ENCODE peak calls at places on chromosomes 7 and 10, in six cellular contexts. F, O, V, P, D and L are unnamed samples.

GRCh38 chr10:35532141-35532540 is 73.0 kb upstream of the GJD4 start:
- DNase-seq in O (no peak), F (no peak), V (no peak), D (no peak), P (no peak), L (no peak)

GRCh38 chr10:104925232-104925851 is 284.3 kb downstream of the SORCS3 start:
- DNase-seq in O (peak), V (peak), F (peak), D (no peak), P (peak), L (no peak)

GRCh38 chr10:113177163-113177935 is 227.3 kb downstream of the TCF7L2 start:
- DNase-seq in P (no peak), D (no peak), O (no peak), F (no peak), V (peak), L (no peak)

GRCh38 chr10:12774219-12774894 is 227.2 kb downstream of the CCDC3 start:
- DNase-seq in P (no peak), D (no peak), V (no peak), F (no peak), O (no peak), L (no peak)

GRCh38 chr7:105890290-105890997 is 14.0 kb upstream of the ATXN7L1 start:
- DNase-seq in D (no peak), P (peak), F (no peak), V (no peak), O (no peak), L (no peak)

GRCh38 chr7:12327922-12328321 is 75.7 kb downstream of the VWDE start:
- DNase-seq in D (no peak), V (no peak), P (no peak), F (no peak), O (no peak), L (no peak)

GRCh38 chr7:27359737-27360136 is 117.1 kb downstream of the EVX1 start:
- DNase-seq in O (no peak), F (no peak), V (no peak), P (no peak), D (no peak), L (no peak)

GRCh38 chr7:8214162-8214897 is 47.6 kb downstream of the ICA1 start:
- DNase-seq in V (no peak), F (peak), O (no peak), P (peak), D (peak), L (no peak)

GRCh38 chr10:1050555-1050954 is 1.6 kb upstream of the IDI1 start:
- DNase-seq in O (peak), F (no peak), D (no peak), P (no peak), V (no peak), L (peak)

GRCh38 chr7:36346260-36346831 is 43.3 kb upstream of the ANLN start:
- DNase-seq in V (no peak), O (no peak), F (peak), P (peak), D (no peak), L (no peak)

GRCh38 chr7:116170180-116170579 is 40.2 kb upstream of the TES start:
- DNase-seq in O (no peak), V (no peak), F (no peak), D (no peak), P (no peak), L (no peak)
- TF ChIP-seq CTCF in O (no peak), V (no peak), F (no peak), D (no peak), P (no peak), L (no peak)

DNA sequence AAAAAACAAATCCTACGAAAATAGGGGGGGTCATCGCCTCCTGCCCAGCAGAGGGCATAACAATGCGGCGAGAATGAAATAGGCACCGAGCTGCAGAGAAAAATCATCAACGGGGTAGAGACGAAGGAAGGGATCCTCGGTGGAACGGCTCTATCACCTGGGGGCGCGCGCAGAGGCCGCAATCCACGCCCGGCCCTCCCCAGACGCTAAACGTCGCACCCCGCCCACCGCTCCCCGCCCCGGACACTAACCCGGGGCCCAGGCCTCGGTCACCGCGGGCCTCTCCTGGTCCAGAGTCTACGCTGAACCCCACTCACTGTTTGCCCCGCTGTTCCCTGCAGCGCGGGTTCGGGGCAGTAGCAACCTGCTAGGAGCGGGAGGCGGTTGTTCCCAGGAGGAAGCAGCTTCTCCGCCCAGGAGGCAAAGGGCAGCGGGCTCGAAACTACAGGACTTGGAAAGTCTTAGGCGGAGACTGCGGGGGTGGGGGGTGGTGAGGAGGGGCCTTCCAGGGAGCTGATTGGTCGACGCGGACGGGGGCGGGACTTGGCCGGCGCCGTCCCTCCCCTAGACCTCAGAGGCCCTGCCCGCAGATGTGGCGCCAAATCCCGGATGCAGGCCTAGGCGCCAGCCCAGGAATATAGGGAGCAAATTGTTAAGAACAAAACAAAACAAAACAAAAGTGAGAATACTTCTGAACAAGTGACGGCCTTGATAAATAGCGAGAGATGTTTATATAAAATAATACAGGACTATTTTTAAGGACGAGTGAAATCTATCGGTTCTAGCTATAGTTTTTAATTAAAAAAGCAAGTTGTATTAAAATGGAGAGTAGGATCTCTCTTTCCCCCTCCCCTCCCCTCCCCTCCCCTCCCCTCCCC is at the start of gene TCAF1:
- DNase-seq in F (peak), D (peak), O (peak), V (peak), P (peak), L (peak)
- TF ChIP-seq CTCF in F (peak), D (peak), O (peak), V (peak), P (peak), L (peak)

GRCh38 chr10:52952391-52953079 is 180.0 kb upstream of the MBL2 start:
- DNase-seq in V (no peak), D (no peak), O (no peak), F (no peak), P (peak), L (no peak)

GRCh38 chr10:52950578-52950977 is 178.0 kb upstream of the MBL2 start:
- DNase-seq in V (no peak), P (no peak), D (no peak), F (no peak), O (no peak), L (no peak)

GRCh38 chr10:52954407-52954806 is 181.8 kb upstream of the MBL2 start:
- DNase-seq in D (no peak), P (no peak), V (no peak), O (no peak), F (no peak), L (no peak)

GRCh38 chr10:52949899-52950298 is 177.3 kb upstream of the MBL2 start:
- DNase-seq in D (no peak), F (no peak), V (no peak), P (peak), O (no peak), L (no peak)

GRCh38 chr10:52951819-52952218 is 179.2 kb upstream of the MBL2 start:
- DNase-seq in D (no peak), V (peak), P (peak), O (no peak), F (no peak), L (no peak)
- TF ChIP-seq CTCF in D (peak), V (peak), P (peak), O (no peak), F (peak), L (no peak)

GRCh38 chr10:44618910-44619309 is 234.0 kb upstream of the CXCL12 start:
- DNase-seq in O (no peak), P (no peak), F (no peak), D (no peak), V (no peak), L (no peak)
- TF ChIP-seq CTCF in O (no peak), P (no peak), F (no peak), D (no peak), V (no peak), L (no peak)

DNA sequence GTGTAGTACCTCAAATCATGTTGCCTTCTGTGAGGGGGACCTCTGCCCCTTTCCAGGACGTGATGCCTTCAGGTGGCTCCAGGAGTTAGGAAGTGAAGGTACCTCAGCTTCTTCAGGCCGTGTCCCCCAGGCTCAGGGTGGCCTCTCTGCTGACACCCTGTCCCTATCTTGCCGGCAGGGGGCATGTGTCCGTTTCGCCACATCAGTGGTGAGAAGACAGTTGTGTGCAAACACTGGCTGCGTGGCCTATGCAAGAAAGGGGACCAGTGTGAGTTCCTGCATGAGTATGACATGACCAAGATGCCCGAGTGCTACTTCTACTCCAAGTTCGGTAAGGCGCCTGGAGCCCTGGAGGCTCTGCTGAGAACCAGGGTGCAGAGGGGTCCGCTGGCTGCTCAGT is 9.2 kb downstream of the CPSF4 start:
- DNase-seq in F (no peak), V (no peak), P (no peak), D (no peak), O (no peak), L (no peak)
- TF ChIP-seq CTCF in F (no peak), V (no peak), P (no peak), D (peak), O (no peak), L (no peak)

GRCh38 chr7:155542276-155542675 is 4.1 kb downstream of the CNPY1 start:
- DNase-seq in P (no peak), F (no peak), V (no peak), D (no peak), O (no peak), L (no peak)

GRCh38 chr7:155543926-155544325 is 2.4 kb downstream of the CNPY1 start:
- DNase-seq in D (no peak), V (no peak), P (no peak), O (no peak), F (no peak), L (no peak)

GRCh38 chr7:155545348-155545747 is 1.0 kb downstream of the CNPY1 start:
- DNase-seq in V (no peak), O (no peak), P (no peak), F (no peak), D (no peak), L (no peak)

GRCh38 chr7:155544485-155544884 is 1.9 kb downstream of the CNPY1 start:
- DNase-seq in D (no peak), P (no peak), F (no peak), O (no peak), V (no peak), L (no peak)

DNA sequence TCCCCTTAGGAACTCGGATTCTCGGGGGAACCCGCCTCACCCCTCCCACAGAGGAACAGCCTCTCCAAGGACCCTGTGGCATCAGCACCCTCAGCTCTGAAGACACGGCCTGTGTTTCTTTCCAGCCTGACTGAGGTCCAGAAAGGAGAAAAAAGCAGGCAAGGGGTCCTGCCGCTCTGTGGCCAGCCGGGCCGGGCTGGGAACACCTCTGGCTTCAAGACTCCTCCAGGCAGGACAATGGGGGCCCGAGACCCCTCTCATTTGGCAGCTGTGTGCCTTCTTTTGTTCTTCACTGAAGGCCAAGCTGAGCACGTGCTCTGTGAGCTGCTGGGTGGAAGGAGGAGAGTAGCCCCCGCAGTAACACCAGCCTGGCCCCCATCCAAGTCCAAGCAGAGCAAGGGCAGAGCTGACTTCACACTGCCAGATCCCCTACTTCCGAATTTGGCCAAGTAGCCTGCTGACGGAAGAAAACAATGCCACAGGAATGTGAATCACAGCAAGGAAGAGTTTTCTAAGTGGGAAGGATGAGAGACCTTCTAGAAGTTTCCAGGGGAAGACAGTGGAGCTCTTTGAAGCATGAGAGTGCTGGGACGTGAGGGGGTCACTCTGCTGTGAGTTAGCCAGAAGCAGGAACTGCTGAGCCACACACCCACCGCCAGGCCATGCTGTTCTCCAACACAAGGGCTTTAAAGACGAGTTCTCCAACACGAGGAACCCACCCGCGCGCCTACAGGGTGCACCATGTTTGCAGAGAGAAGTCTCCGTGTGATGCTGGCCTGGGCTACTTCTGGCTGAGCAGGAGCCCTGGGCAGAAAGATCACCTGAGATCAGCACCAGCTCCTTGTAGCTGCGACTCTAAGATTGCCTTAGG is 3.1 kb downstream of the CNPY1 start:
- DNase-seq in O (no peak), F (no peak), D (no peak), P (peak), V (no peak), L (no peak)
- TF ChIP-seq CTCF in O (no peak), F (no peak), D (no peak), P (no peak), V (no peak), L (no peak)

DNA sequence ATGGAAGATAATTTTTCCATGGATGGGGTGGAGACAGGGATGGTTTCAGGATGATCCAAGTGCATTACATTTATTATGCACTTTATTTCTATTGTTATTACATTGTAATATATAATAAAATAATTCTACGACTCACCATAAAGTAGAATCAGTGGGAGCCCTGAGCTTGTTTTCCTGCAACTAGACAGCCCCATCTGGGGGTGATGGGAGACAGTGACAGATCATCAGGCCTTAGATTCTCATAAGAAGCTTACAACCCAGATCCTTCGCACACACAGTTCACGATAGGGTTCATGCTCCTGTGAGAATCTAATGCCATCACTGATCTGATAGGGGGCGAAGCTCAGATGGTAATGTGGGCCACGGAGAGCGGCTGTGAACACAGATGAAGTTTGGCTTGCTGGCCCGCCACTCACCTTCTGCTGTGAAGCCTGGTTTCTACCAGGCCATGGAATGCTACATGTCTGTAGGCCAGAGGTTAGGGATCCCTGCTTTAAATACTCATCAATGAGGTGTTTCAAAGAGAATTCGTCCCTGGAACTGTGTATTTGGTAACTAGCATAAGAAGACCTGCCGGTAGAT is 21.2 kb upstream of the PRKCQ start:
- DNase-seq in F (no peak), V (no peak), D (no peak), O (no peak), P (no peak), L (no peak)
- TF ChIP-seq CTCF in F (no peak), V (no peak), D (no peak), O (no peak), P (no peak), L (peak)

GRCh38 chr10:128631801-128632241 is 505.6 kb upstream of the MKI67 start:
- DNase-seq in D (no peak), V (no peak), P (peak), O (peak), F (no peak), L (no peak)
- TF ChIP-seq CTCF in D (no peak), V (peak), P (peak), O (peak), F (peak), L (no peak)